ENCODE peak calls at places on chromosome 18, in ten cellular contexts. O, E, R, M, Q, W, J, S, X and V are unnamed samples.

GRCh38 chr18:59735269-59735860 is 38.1 kb upstream of the CCBE1 start:
- DNase-seq in O (no peak), E (no peak), R (peak; percentile 37), M (no peak), Q (no peak), W (no peak), J (peak; percentile 42), S (no peak), X (no peak), V (no peak)

GRCh38 chr18:72206814-72207213 is 337.3 kb downstream of the CBLN2 start:
- DNase-seq in O (no peak), E (no peak), R (no peak), M (no peak), Q (no peak), W (no peak), J (peak; percentile 38), S (no peak), X (no peak), V (no peak)

GRCh38 chr18:50623694-50624352 is 63.9 kb downstream of the MAPK4 start:
- DNase-seq in O (no peak), E (no peak), R (no peak), M (no peak), Q (no peak), W (no peak), J (no peak), S (no peak), X (no peak), V (no peak)

GRCh38 chr18:75223687-75224347 is 13.2 kb downstream of the TSHZ1 start:
- DNase-seq in O (no peak), E (no peak), R (no peak), M (no peak), Q (no peak), W (no peak), J (no peak), S (no peak), X (peak; percentile 57), V (no peak)

GRCh38 chr18:10072659-10073309 is 159.0 kb downstream of the VAPA start:
- DNase-seq in O (no peak), E (no peak), R (no peak), M (no peak), Q (peak; percentile 22), W (peak; percentile 89), J (no peak), S (no peak), X (no peak), V (no peak)

GRCh38 chr18:13292736-13293135 is 74.2 kb downstream of the LDLRAD4 start:
- DNase-seq in O (no peak), E (no peak), R (no peak), M (no peak), Q (no peak), W (no peak), J (no peak), S (no peak), X (no peak), V (no peak)

GRCh38 chr18:67300498-67300897 is 216.0 kb downstream of the DSEL start:
- DNase-seq in O (no peak), E (peak; percentile 23), R (no peak), M (no peak), Q (no peak), W (no peak), J (no peak), S (no peak), X (no peak), V (no peak)

GRCh38 chr18:31042391-31043181 is at the start of gene DSC3:
- DNase-seq in O (peak; percentile 64), E (no peak), R (peak; percentile 75), M (peak; percentile 65), Q (peak; percentile 83), W (no peak), J (peak; percentile 35), S (peak; percentile 42), X (peak; percentile 91), V (no peak)

GRCh38 chr18:44098551-44099098 is 582.1 kb upstream of the SETBP1 start:
- DNase-seq in O (no peak), E (no peak), R (no peak), M (no peak), Q (peak; percentile 56), W (no peak), J (peak; percentile 2), S (no peak), X (no peak), V (peak; percentile 27)

GRCh38 chr18:50879302-50880107 is 587 bp downstream of the ME2 start:
- DNase-seq in O (peak; percentile 81), E (no peak), R (no peak), M (no peak), Q (peak; percentile 61), W (peak; percentile 37), J (peak; percentile 61), S (no peak), X (peak; percentile 80), V (peak; percentile 42)

GRCh38 chr18:48829443-48830149 is 121.2 kb downstream of the SMAD7 start:
- DNase-seq in O (peak; percentile 42), E (no peak), R (peak; percentile 80), M (peak; percentile 56), Q (no peak), W (no peak), J (peak; percentile 56), S (no peak), X (no peak), V (no peak)

GRCh38 chr18:11948852-11949523 is 32.3 kb upstream of the IMPA2 start:
- DNase-seq in O (no peak), E (no peak), R (peak; percentile 63), M (no peak), Q (no peak), W (no peak), J (no peak), S (no peak), X (no peak), V (no peak)

GRCh38 chr18:64972545-64972944 is 778.3 kb upstream of the CDH7 start:
- DNase-seq in O (no peak), E (no peak), R (no peak), M (no peak), Q (no peak), W (no peak), J (no peak), S (no peak), X (peak; percentile 11), V (no peak)

GRCh38 chr18:61896767-61897166 is 4.0 kb upstream of the RNF152 start:
- DNase-seq in O (no peak), E (no peak), R (no peak), M (no peak), Q (peak; percentile 41), W (no peak), J (peak; percentile 57), S (no peak), X (peak; percentile 36), V (peak; percentile 19)